ENCODE peak calls at places on chromosome 3, in seven cellular contexts. E is mesothelial cell of epicardium; H is GM10248; C is GM04504; I is hepatic stellate cell; B is stimulated activated CD8-positive, alpha-beta memory T cell treated with anti-CD3 and anti-CD28 coated beads, Interleukin-15, amount 100 ng/mL, for 4 hours; K is endothelial cell. X is an unnamed sample.

GRCh38 chr3:195260286-195260905 is 10.6 kb downstream of the XXYLT1 start:
- DNase-seq in E (no peak), H (no peak), C (no peak), I (no peak), B (peak), K (no peak), X (no peak)

GRCh38 chr3:176916777-176917176 is 280.5 kb downstream of the TBL1XR1 start:
- DNase-seq in E (no peak), H (no peak), C (no peak), I (no peak), B (no peak), K (no peak), X (no peak)

GRCh38 chr3:71726106-71726505 is 904 bp upstream of the EIF4E3 start:
- DNase-seq in E (no peak), H (no peak), C (no peak), I (no peak), B (no peak), K (no peak), X (no peak)

GRCh38 chr3:197430961-197431910 is 124.5 kb downstream of the BDH1 start:
- DNase-seq in E (no peak), H (no peak), C (peak), I (peak), B (no peak), K (no peak), X (no peak)

GRCh38 chr3:115787818-115788217 is 164.5 kb downstream of the GAP43 start:
- DNase-seq in E (no peak), H (no peak), C (no peak), I (no peak), B (no peak), K (no peak), X (no peak)

GRCh38 chr3:114800272-114800671 is 346.8 kb downstream of the ZBTB20 start:
- DNase-seq in E (no peak), H (no peak), C (no peak), I (no peak), B (no peak), K (no peak), X (no peak)

GRCh38 chr3:154842546-154842945 is 237.6 kb upstream of the MME start:
- DNase-seq in E (no peak), H (no peak), C (no peak), I (no peak), B (no peak), K (no peak), X (no peak)

GRCh38 chr3:33915796-33916589 is 117.6 kb downstream of the PDCD6IP start:
- DNase-seq in E (no peak), H (peak), C (no peak), I (peak), B (no peak), K (no peak), X (peak)

X was measured in OCI-LY7.